ENCODE peak calls at places on chromosomes 1 and 21, in six cellular contexts. K, X, F, I, H and M are unnamed samples.

GRCh38 chr21:15526793-15527192 is 203.0 kb upstream of the USP25 start:
- DNase-seq in K (no peak), X (no peak), F (no peak), I (no peak), H (no peak), M (no peak)

GRCh38 chr1:150609726-150610125 is 19.7 kb downstream of the ENSA start:
- DNase-seq in K (no peak), X (no peak), F (no peak), I (no peak), H (no peak), M (no peak)

GRCh38 chr1:10802948-10803715 is 6.7 kb upstream of the CASZ1 start:
- DNase-seq in K (no peak), X (no peak), F (no peak), I (no peak), H (no peak), M (no peak)

GRCh38 chr1:209580577-209580976 is 2.9 kb upstream of the CAMK1G start:
- DNase-seq in K (no peak), X (no peak), F (no peak), I (no peak), H (no peak), M (no peak)

GRCh38 chr1:74427676-74428075 is 84.7 kb downstream of the LRRC53 start:
- DNase-seq in K (no peak), X (no peak), F (no peak), I (no peak), H (no peak), M (no peak)

GRCh38 chr1:175169305-175170018 is 23.1 kb downstream of the KIAA0040 start:
- DNase-seq in K (no peak), X (no peak), F (no peak), I (no peak), H (no peak), M (no peak)

GRCh38 chr1:26317612-26318337 is at the start of gene CD52:
- DNase-seq in K (peak; percentile 76), X (peak; percentile 90), F (no peak), I (no peak), H (peak; percentile 65), M (peak; percentile 67)

GRCh38 chr21:42618713-42619112 is 34.7 kb upstream of the PDE9A start:
- DNase-seq in K (no peak), X (no peak), F (no peak), I (no peak), H (no peak), M (no peak)

GRCh38 chr1:56754713-56755505 is 64.3 kb downstream of the FYB2 start:
- DNase-seq in K (no peak), X (no peak), F (no peak), I (peak; percentile 37), H (no peak), M (no peak)

GRCh38 chr1:47478090-47478489 is 40.2 kb downstream of the FOXD2 start:
- DNase-seq in K (no peak), X (no peak), F (no peak), I (peak; percentile 92), H (no peak), M (no peak)

GRCh38 chr1:7097938-7098592 is 312.8 kb downstream of the CAMTA1 start:
- DNase-seq in K (no peak), X (no peak), F (no peak), I (no peak), H (no peak), M (no peak)

GRCh38 chr1:82697965-82698364 is 897.2 kb downstream of the ADGRL2 start:
- DNase-seq in K (no peak), X (no peak), F (no peak), I (no peak), H (no peak), M (no peak)

GRCh38 chr1:61388586-61388985 is 306.2 kb downstream of the NFIA start:
- DNase-seq in K (no peak), X (no peak), F (no peak), I (no peak), H (no peak), M (no peak)

GRCh38 chr1:10625076-10625475 is 150.3 kb downstream of the PEX14 start:
- DNase-seq in K (no peak), X (no peak), F (no peak), I (no peak), H (no peak), M (no peak)

GRCh38 chr1:83910461-83910860 is 88.5 kb downstream of the TTLL7 start:
- DNase-seq in K (no peak), X (no peak), F (no peak), I (no peak), H (no peak), M (no peak)

GRCh38 chr1:171509191-171509590 is 23.9 kb downstream of the PRRC2C start:
- DNase-seq in K (no peak), X (no peak), F (no peak), I (no peak), H (no peak), M (no peak)

GRCh38 chr21:40208206-40208950 is 341.1 kb downstream of the PCP4 start:
- DNase-seq in K (no peak), X (no peak), F (no peak), I (no peak), H (no peak), M (no peak)

GRCh38 chr1:236508593-236509027 is 15.2 kb upstream of the LGALS8 start:
- DNase-seq in K (no peak), X (no peak), F (no peak), I (no peak), H (peak; percentile 35), M (no peak)

GRCh38 chr1:184210822-184211221 is 159.3 kb downstream of the TSEN15 start:
- DNase-seq in K (no peak), X (no peak), F (no peak), I (no peak), H (no peak), M (no peak)

GRCh38 chr1:218080818-218081217 is 204.3 kb upstream of the RRP15 start:
- DNase-seq in K (no peak), X (no peak), F (no peak), I (no peak), H (no peak), M (no peak)

DNA sequence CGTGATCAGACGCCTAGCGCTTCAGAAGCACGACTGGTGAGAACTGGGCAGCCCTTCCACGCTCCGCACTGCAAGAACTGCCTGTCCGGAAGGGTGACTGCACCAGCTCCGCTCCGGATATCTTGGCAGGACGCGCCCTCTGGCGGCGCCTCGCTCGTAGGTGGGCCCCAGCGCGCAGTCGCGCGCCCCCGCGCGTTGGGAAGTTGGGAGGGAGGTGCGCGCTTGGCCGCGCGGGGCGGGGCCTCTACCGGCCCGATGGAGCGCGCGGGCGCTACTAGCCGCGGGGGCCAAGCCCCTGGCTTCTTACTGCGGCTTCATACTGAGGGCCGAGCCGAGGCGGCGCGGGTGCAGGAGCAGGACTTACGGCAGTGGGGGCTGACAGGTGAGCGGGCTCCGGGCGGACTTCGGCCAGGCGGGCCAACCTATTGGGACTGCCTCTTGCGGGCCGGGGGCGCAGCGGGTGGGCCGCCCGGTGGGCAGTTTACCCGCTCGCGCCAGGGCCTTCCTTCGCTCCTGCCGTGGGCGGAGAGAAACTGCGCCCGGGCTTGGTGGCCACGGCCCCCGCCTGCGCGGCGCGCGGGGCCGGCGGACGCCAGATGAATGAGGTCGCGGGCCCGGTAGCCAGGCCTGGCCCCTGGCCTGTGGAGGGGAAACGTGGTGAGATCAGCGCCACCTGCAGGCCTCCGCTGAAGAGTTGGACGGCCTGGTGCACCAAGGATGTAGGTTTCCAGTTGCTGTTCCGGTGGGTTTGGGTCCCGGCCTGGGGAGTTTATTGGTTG is at the start of gene CHD1L:
- DNase-seq in K (peak; percentile 75), X (peak; percentile 93), F (peak; percentile 80), I (peak; percentile 88), H (peak; percentile 73), M (peak; percentile 76)
- TF ChIP-seq POLR2A in K (peak; percentile 75), X (peak; percentile 92), F (peak; percentile 73), I (peak; percentile 76), H (peak; percentile 88), M (peak; percentile 52)

DNA sequence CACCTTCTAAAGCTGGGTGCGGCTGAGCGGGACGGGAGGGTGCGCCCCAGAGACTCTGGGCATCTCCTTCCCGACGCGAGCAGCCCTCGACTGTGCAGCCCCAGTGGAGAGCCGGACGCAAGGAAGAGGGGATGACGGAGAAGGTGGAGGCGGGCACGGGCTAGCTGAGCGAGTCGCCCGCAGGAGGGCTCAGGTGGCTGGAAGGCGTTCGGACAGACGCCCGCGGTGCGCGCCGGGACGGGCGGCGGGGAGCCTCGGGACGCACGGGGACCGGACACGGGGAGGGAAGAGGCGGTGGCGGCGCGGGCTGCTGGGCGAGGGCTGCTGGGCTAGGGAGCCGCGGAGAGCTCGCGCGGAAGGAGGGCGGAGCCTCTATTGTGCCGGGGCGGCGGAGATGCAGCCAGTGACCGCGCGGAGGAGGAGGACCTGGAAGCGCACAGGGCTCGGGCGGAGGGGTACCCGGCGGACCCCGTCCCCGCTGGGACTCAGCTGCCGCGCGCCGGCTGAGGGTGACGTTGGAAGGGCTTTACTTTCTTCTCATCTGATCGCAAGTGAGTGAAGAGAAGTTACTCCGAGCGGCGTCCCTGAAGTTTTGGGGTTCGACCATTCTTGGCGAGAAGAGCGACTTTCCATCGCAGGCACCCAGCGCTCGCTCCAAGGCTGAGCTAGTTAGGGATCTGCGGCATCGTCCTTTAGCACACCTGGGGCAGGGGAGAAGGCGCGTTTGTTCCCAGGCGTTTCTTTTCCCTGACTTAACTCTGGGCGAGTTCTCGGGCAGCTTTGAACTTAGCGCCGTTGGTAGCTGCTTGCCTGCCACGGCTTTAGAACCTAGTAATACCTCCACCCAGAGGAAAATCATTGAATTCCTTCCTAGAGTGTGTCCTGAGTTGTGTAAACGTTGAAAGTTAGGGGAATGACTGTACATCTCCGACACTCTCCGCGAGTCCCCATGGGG is at the start of gene OLFML2B:
- DNase-seq in K (peak; percentile 56), X (peak; percentile 57), F (peak; percentile 13), I (peak; percentile 58), H (no peak), M (peak; percentile 47)
- TF ChIP-seq POLR2AphosphoS5 in K (no peak), X (no peak), F (peak; percentile 57), I (no peak), H (no peak), M (no peak)

DNA sequence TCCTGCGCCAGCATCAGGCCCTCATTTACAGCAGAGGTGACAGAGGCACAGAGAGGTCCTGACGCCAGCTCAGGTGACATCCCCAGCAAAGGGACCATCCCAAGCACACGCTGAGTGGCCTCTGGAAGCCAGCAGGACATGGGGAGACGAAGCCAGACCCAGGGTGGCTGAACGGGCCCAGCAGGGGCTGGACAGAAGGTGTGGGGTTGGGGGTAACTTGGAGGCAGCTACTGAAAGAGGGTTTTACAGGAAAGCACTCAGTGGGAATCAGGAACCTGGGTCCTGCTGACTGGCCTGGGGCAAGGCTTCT is 1.6 kb upstream of the ARHGEF16 start:
- DNase-seq in K (no peak), X (no peak), F (no peak), I (no peak), H (no peak), M (no peak)
- TF ChIP-seq TAF1 in K (no peak), X (no peak), F (no peak), I (no peak), H (no peak), M (no peak)

GRCh38 chr1:27652505-27652904 is 17.5 kb upstream of the FGR start:
- DNase-seq in K (no peak), X (no peak), F (no peak), I (no peak), H (no peak), M (no peak)

GRCh38 chr1:27656157-27656893 is 15.7 kb downstream of the IFI6 start:
- DNase-seq in K (no peak), X (no peak), F (peak; percentile 74), I (no peak), H (no peak), M (no peak)

GRCh38 chr1:27659497-27660299 is 12.3 kb downstream of the IFI6 start:
- DNase-seq in K (peak; percentile 72), X (peak; percentile 96), F (no peak), I (peak; percentile 53), H (peak; percentile 72), M (peak; percentile 63)

GRCh38 chr1:27658951-27659496 is 13.0 kb downstream of the IFI6 start:
- DNase-seq in K (peak; percentile 45), X (no peak), F (no peak), I (no peak), H (peak; percentile 62), M (no peak)

GRCh38 chr1:27655151-27655929 is 16.7 kb downstream of the IFI6 start:
- DNase-seq in K (no peak), X (no peak), F (no peak), I (no peak), H (no peak), M (no peak)
- TF ChIP-seq POLR2A in K (no peak), X (no peak), F (no peak), I (no peak), H (no peak), M (no peak)